ENCODE peak calls at places on chromosome 6, in nine cellular contexts. U is psoas muscle; R is glutamatergic neuron; A is GDM1; G is M059J; W is non-pigmented ciliary epithelial cell; I is activated T-helper 1 cell treated with anti-CD3 and anti-CD28 coated beads, Interleukin-12 subunit alpha, Interleukin-12 subunit beta, Interleukin-2, Interleukin-4 antibody, amounts not matched to agents 30 ng/mL and 10 ng/mL and 1 ng/mL, durations not matched to agents 14 hours and 24 hours and 36 hours; L is mesendoderm; K is caudate nucleus. J is an unnamed sample.

GRCh38 chr6:33312361-33313104 is 1.3 kb downstream of the TAPBP start:
- DNase-seq in L (peak; percentile 95), G (peak; percentile 93), W (no peak), A (peak; percentile 33), I (peak; percentile 76), K (peak; percentile 26), U (peak; percentile 50), R (peak; percentile 32), J (peak; percentile 74)

GRCh38 chr6:39280247-39280731 is 33.9 kb downstream of the KCNK17 start:
- DNase-seq in K (no peak), U (peak; percentile 54), G (peak; percentile 79), L (no peak), W (no peak), R (no peak), A (no peak), I (no peak), J (peak; percentile 32)

GRCh38 chr6:28814032-28814976 is 109.5 kb downstream of the TRIM27 start:
- DNase-seq in A (no peak), K (no peak), U (no peak), R (peak; percentile 57), W (no peak), I (no peak), G (no peak), L (peak; percentile 53), J (no peak)

GRCh38 chr6:137122612-137123011 is 50.8 kb downstream of the IL22RA2 start:
- DNase-seq in W (no peak), I (no peak), U (no peak), A (no peak), G (no peak), L (no peak), K (no peak), R (no peak), J (peak; percentile 15)

GRCh38 chr6:169212897-169213813 is 40.5 kb downstream of the THBS2 start:
- DNase-seq in U (peak; percentile 93), G (peak; percentile 90), W (no peak), R (peak; percentile 92), K (peak; percentile 89), A (peak; percentile 57), L (peak; percentile 93), I (peak; percentile 87), J (peak; percentile 46)

GRCh38 chr6:28659250-28659566 is 133.5 kb downstream of the GPX5 start:
- DNase-seq in G (no peak), R (no peak), K (no peak), W (no peak), A (no peak), U (no peak), L (no peak), I (no peak), J (no peak)

GRCh38 chr6:18388942-18389341 is 1.8 kb downstream of the RNF144B start:
- DNase-seq in G (peak; percentile 91), I (no peak), A (no peak), R (no peak), K (no peak), U (no peak), W (peak; percentile 54), L (peak; percentile 45), J (peak; percentile 74)

GRCh38 chr6:72953901-72954494 is 271.3 kb downstream of the KHDC1L start:
- DNase-seq in R (no peak), W (no peak), U (no peak), A (no peak), K (no peak), G (peak; percentile 66), I (no peak), L (no peak), J (no peak)

GRCh38 chr6:90502866-90503407 is 83.9 kb downstream of the MAP3K7 start:
- DNase-seq in W (no peak), R (no peak), A (no peak), K (no peak), G (peak; percentile 5), U (no peak), I (no peak), L (peak; percentile 94), J (no peak)

GRCh38 chr6:34235605-34236422 is 859 bp upstream of the HMGA1 start:
- DNase-seq in L (peak; percentile 90), W (no peak), I (peak; percentile 38), U (peak; percentile 55), K (no peak), A (no peak), G (no peak), R (peak; percentile 64), J (peak; percentile 88)

GRCh38 chr6:81996414-81996813 is 243.9 kb upstream of the TENT5A start:
- DNase-seq in W (no peak), A (no peak), R (no peak), L (no peak), K (no peak), I (no peak), U (no peak), G (peak; percentile 94), J (no peak)

GRCh38 chr6:17011985-17012384 is 89.9 kb upstream of the STMND1 start:
- DNase-seq in U (no peak), I (no peak), W (no peak), K (no peak), G (no peak), R (no peak), L (no peak), A (no peak), J (no peak)

J was measured in foreskin keratinocyte.